ENCODE peak calls at places on chromosome 2, in four cellular contexts. One of them, this sample, is unnamed.
A peak's percentile ranks its signal among the peaks of the same experiment; 100 is the strongest.

GRCh38 chr2:217261452-217261851 is 401.6 kb upstream of the TNP1 start:
- DNase-seq in heart left ventricle: no peak
- DNase-seq in PC-9: no peak
- DNase-seq in cardiac muscle cell: no peak
- DNase-seq in this sample: no peak

GRCh38 chr2:226782092-226782713 is 17.4 kb downstream of the IRS1 start:
- DNase-seq in PC-9: no peak
- DNase-seq in heart left ventricle: no peak
- DNase-seq in cardiac muscle cell: no peak
- DNase-seq in this sample: no peak

GRCh38 chr2:182522428-182522896 is 95.6 kb upstream of the PDE1A start:
- DNase-seq in cardiac muscle cell: no peak
- DNase-seq in PC-9: no peak
- DNase-seq in heart left ventricle: no peak
- DNase-seq in this sample: no peak

GRCh38 chr2:183038341-183039300 is at the start of gene NCKAP1:
- DNase-seq in heart left ventricle: peak; percentile 96
- DNase-seq in cardiac muscle cell: peak; percentile 91
- DNase-seq in PC-9: peak; percentile 99
- DNase-seq in this sample: peak; percentile 96

GRCh38 chr2:190436552-190436951 is 28.4 kb downstream of the MFSD6 start:
- DNase-seq in heart left ventricle: no peak
- DNase-seq in PC-9: no peak
- DNase-seq in cardiac muscle cell: no peak
- DNase-seq in this sample: no peak

GRCh38 chr2:164917296-164917903 is 37.9 kb downstream of the SLC38A11 start:
- DNase-seq in cardiac muscle cell: peak; percentile 70
- DNase-seq in PC-9: peak; percentile 26
- DNase-seq in heart left ventricle: peak; percentile 52
- DNase-seq in this sample: no peak

GRCh38 chr2:218003265-218003950 is 613 bp upstream of the TNS1 start:
- DNase-seq in PC-9: no peak
- DNase-seq in heart left ventricle: no peak
- DNase-seq in cardiac muscle cell: no peak
- DNase-seq in this sample: no peak

GRCh38 chr2:109208071-109208950 is 79.3 kb downstream of the SH3RF3 start:
- DNase-seq in PC-9: no peak
- DNase-seq in cardiac muscle cell: no peak
- DNase-seq in heart left ventricle: no peak
- DNase-seq in this sample: no peak

GRCh38 chr2:200600549-200601212 is 14.9 kb downstream of the AOX1 start:
- DNase-seq in heart left ventricle: no peak
- DNase-seq in PC-9: no peak
- DNase-seq in cardiac muscle cell: no peak
- DNase-seq in this sample: no peak
- H3K27ac ChIP-seq in heart left ventricle: no peak overlapping the region
- H3K27ac ChIP-seq in PC-9: peak overlapping the region; percentile 66
- H3K27ac ChIP-seq in cardiac muscle cell: no peak overlapping the region
- H3K27ac ChIP-seq in this sample: no peak overlapping the region

DNA sequence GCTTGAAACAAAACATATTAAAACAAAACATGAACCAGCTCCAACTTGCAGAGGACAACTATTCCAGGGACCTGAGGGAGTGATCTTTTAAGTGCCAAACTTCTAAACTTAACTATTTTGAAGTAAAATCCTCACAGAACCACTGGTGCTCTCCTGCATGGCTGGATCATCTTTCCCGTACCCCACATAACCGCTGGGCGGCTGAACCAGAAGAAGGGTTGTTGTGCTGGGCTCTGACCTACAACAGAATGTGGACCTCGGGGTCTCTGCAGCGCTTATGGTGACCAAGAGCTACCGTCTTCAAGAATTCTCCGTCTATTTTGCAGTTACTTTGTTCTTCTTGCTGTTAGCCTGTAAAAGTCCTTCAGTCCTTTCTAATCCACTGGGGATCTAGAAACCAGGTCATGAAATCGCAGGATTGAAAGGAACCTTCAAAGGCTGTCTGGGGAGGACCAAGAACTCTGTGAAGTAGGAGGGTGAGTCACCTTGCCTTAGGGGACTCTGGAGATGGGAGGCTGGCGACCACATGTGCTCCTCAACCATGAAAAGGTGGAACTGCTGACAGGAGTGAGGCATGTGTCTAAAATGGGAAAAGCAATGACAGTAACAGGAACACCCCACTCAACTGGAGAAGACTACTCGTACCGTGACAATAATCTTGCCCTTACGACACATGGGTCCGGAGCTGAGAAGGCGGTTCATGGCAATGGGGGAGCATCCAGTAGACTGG is 46.6 kb downstream of the HDLBP start:
- DNase-seq in heart left ventricle: no peak
- DNase-seq in PC-9: peak; percentile 31
- DNase-seq in cardiac muscle cell: no peak
- DNase-seq in this sample: no peak
- H3K4me1 ChIP-seq in heart left ventricle: peaks cover 41% of the 10 kb centered on the region
- H3K4me1 ChIP-seq in PC-9: peaks cover 31% of the 10 kb centered on the region
- H3K4me1 ChIP-seq in cardiac muscle cell: peaks cover 15% of the 10 kb centered on the region
- H3K4me1 ChIP-seq in this sample: peaks cover 56% of the 10 kb centered on the region

DNA sequence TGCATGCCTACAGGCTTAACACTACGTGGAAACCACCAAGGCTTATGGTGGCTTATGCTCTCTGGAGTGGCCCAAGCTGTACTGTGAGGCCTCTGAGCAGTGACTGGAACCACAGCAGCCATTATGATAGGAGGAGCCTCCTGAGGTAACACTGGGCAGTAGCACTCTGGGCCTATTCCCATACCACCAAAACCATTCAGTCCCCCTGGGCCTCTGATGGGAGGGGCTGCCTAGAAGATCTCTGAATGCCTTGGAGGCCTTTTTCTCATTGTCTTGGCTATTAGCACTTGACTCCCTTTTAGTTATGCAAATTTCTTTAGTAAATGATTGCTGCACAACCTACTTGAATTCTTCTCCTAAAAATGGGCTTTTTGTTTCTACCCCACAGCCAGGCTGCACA is 985.0 kb downstream of the DPP10 start:
- DNase-seq in PC-9: no peak
- DNase-seq in heart left ventricle: no peak
- DNase-seq in cardiac muscle cell: no peak
- DNase-seq in this sample: no peak
- H3K36me3 ChIP-seq in PC-9: no peaks in the 10 kb centered on the region
- H3K36me3 ChIP-seq in heart left ventricle: no peaks in the 10 kb centered on the region
- H3K36me3 ChIP-seq in cardiac muscle cell: no peaks in the 10 kb centered on the region
- H3K36me3 ChIP-seq in this sample: no peaks in the 10 kb centered on the region

DNA sequence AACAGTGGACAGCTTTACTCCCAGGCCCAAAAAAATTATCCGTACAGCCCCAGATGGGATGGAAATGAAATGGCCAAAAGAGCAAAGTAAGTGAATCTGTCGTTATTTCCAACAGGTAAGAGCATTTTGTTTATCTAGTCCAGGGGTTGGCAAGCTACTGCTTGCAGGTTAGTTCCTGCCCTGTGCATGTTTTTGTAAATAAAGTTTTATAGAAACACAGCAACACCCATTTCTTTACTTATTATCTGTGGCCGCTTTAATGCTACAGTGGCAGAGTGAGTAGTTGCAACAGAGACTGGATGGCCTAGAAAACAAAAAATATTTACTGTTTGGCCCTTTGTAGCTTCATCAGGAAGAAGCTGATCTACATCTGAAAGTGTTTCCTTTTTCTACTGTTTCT is 94.3 kb upstream of the FOSL2 start:
- DNase-seq in cardiac muscle cell: no peak
- DNase-seq in heart left ventricle: no peak
- DNase-seq in PC-9: no peak
- DNase-seq in this sample: no peak
- H3K27ac ChIP-seq in cardiac muscle cell: no peak overlapping the region
- H3K27ac ChIP-seq in heart left ventricle: no peak overlapping the region
- H3K27ac ChIP-seq in PC-9: no peak overlapping the region
- H3K27ac ChIP-seq in this sample: no peak overlapping the region

DNA sequence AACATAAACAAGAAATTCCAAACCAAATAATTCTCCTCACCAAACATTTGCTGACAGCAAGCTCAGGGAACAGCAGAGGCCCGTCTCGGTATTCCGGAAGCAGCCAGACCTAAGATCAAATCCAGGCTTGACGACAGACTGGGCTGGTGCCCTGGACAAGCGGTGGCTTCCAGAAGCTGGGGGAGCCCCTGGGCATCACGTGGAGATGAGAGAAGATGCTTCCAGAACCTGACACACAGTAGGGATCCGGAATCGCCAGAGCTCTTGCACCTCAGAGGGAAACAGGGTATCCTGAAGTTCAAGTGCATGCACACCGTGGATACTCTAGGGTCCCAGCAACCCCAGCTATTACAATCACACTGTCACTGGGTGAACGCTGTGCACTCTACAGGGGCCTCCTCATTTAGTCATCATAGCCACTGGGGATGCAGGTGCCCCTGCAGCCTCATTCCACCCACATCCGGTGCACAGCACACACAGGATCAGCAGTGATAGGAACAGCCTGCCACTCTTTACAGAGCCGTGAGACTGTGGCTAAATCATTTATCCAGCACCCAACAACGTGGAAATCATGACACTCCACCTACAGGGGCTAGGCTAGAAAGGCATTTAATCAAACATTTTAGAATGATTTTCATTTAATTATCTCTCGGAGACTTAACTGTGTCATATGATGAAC is 102.6 kb downstream of the HDAC4 start:
- DNase-seq in PC-9: no peak
- DNase-seq in cardiac muscle cell: no peak
- DNase-seq in heart left ventricle: no peak
- DNase-seq in this sample: peak; percentile 79
- H3K4me1 ChIP-seq in PC-9: no peaks in the 10 kb centered on the region
- H3K4me1 ChIP-seq in cardiac muscle cell: peaks cover 21% of the 10 kb centered on the region
- H3K4me1 ChIP-seq in heart left ventricle: peaks cover 63% of the 10 kb centered on the region
- H3K4me1 ChIP-seq in this sample: peaks cover 88% of the 10 kb centered on the region

GRCh38 chr2:216147172-216148131 is 38.3 kb downstream of the XRCC5 start:
- DNase-seq in cardiac muscle cell: no peak
- DNase-seq in heart left ventricle: no peak
- DNase-seq in PC-9: no peak
- DNase-seq in this sample: no peak

GRCh38 chr2:216146573-216146972 is 37.4 kb downstream of the XRCC5 start:
- DNase-seq in heart left ventricle: no peak
- DNase-seq in PC-9: no peak
- DNase-seq in cardiac muscle cell: peak; percentile 26
- DNase-seq in this sample: no peak

GRCh38 chr2:216151313-216152030 is 42.3 kb downstream of the XRCC5 start:
- DNase-seq in cardiac muscle cell: no peak
- DNase-seq in PC-9: no peak
- DNase-seq in heart left ventricle: no peak
- DNase-seq in this sample: no peak

GRCh38 chr2:216149741-216150140 is 40.6 kb downstream of the XRCC5 start:
- DNase-seq in cardiac muscle cell: no peak
- DNase-seq in PC-9: no peak
- DNase-seq in heart left ventricle: no peak
- DNase-seq in this sample: no peak

GRCh38 chr2:216148983-216149382 is 39.8 kb downstream of the XRCC5 start:
- DNase-seq in cardiac muscle cell: no peak
- DNase-seq in heart left ventricle: no peak
- DNase-seq in PC-9: no peak
- DNase-seq in this sample: no peak
- H3K36me3 ChIP-seq in cardiac muscle cell: peaks cover 51% of the 10 kb centered on the region
- H3K36me3 ChIP-seq in heart left ventricle: peaks cover 100% of the 10 kb centered on the region
- H3K36me3 ChIP-seq in PC-9: peaks cover 89% of the 10 kb centered on the region
- H3K36me3 ChIP-seq in this sample: peaks cover 3% of the 10 kb centered on the region

GRCh38 chr2:188852752-188853151 is 121.4 kb upstream of the COL3A1 start:
- DNase-seq in cardiac muscle cell: no peak
- DNase-seq in heart left ventricle: no peak
- DNase-seq in PC-9: no peak
- DNase-seq in this sample: no peak
- H3K27ac ChIP-seq in cardiac muscle cell: no peak overlapping the region
- H3K27ac ChIP-seq in heart left ventricle: no peak overlapping the region
- H3K27ac ChIP-seq in PC-9: no peak overlapping the region
- H3K27ac ChIP-seq in this sample: no peak overlapping the region